ENCODE peak calls at places on chromosome 4, in five cellular contexts. A is ovary, D is cardiac muscle cell, N is tibial nerve, G is RWPE2. P is an unnamed sample.
A peak's percentile ranks its signal among the peaks of the same experiment; 100 is the strongest.

GRCh38 chr4:153151535-153152452 is 52.4 kb upstream of the TRIM2 start:
- DNase-seq in A (peak; percentile 55), D (peak; percentile 75), N (no peak), G (no peak), P (no peak)

GRCh38 chr4:179626687-179627086 is 2184.4 kb upstream of the AGA start:
- DNase-seq in A (no peak), D (peak; percentile 43), N (no peak), G (no peak), P (no peak)

GRCh38 chr4:86338989-86339388 is 20.9 kb downstream of the MAPK10 start:
- DNase-seq in A (no peak), D (no peak), N (no peak), G (no peak), P (no peak)

GRCh38 chr4:110361921-110362320 is 114.0 kb upstream of the ENPEP start:
- DNase-seq in A (no peak), D (no peak), N (no peak), G (no peak), P (no peak)

GRCh38 chr4:109729563-109730293 is at the start of gene PLA2G12A:
- DNase-seq in A (peak; percentile 81), D (peak; percentile 83), N (peak; percentile 48), G (peak; percentile 91), P (peak; percentile 66)

GRCh38 chr4:48141048-48141447 is 7.0 kb upstream of the TXK start:
- DNase-seq in A (no peak), D (peak; percentile 54), N (no peak), G (no peak), P (no peak)

GRCh38 chr4:107736924-107737448 is 17.0 kb upstream of the PAPSS1 start:
- DNase-seq in A (peak; percentile 33), D (peak; percentile 74), N (no peak), G (no peak), P (no peak)

GRCh38 chr4:158170691-158171455 is 2.0 kb downstream of the GASK1B start:
- DNase-seq in A (peak; percentile 88), D (no peak), N (peak; percentile 66), G (peak; percentile 82), P (peak; percentile 20)

GRCh38 chr4:113106076-113106475 is 56.6 kb downstream of the ANK2 start:
- DNase-seq in A (no peak), D (peak; percentile 44), N (no peak), G (no peak), P (no peak)

GRCh38 chr4:172202480-172203076 is 389.4 kb downstream of the GALNTL6 start:
- DNase-seq in A (no peak), D (peak; percentile 22), N (no peak), G (no peak), P (no peak)

GRCh38 chr4:8351931-8352367 is 82.4 kb downstream of the HTRA3 start:
- DNase-seq in A (peak; percentile 63), D (no peak), N (peak; percentile 38), G (no peak), P (no peak)

GRCh38 chr4:86531440-86531839 is 62.7 kb upstream of the PTPN13 start:
- DNase-seq in A (no peak), D (no peak), N (no peak), G (no peak), P (no peak)

GRCh38 chr4:86432552-86433134 is 72.8 kb upstream of the MAPK10 start:
- DNase-seq in A (no peak), D (no peak), N (no peak), G (no peak), P (no peak)

GRCh38 chr4:41611881-41612871 is 74.2 kb downstream of the LIMCH1 start:
- DNase-seq in A (no peak), D (peak; percentile 63), N (peak; percentile 37), G (no peak), P (no peak)

GRCh38 chr4:6942238-6942800 is 32.7 kb downstream of the TBC1D14 start:
- DNase-seq in A (no peak), D (no peak), N (no peak), G (no peak), P (no peak)

GRCh38 chr4:122746485-122746965 is 14.0 kb downstream of the BBS12 start:
- DNase-seq in A (no peak), D (no peak), N (no peak), G (no peak), P (no peak)

GRCh38 chr4:67911128-67911527 is 27.3 kb upstream of the TMPRSS11D start:
- DNase-seq in A (no peak), D (no peak), N (no peak), G (no peak), P (no peak)

GRCh38 chr4:24857996-24858395 is 54.8 kb downstream of the CCDC149 start:
- DNase-seq in A (no peak), D (peak; percentile 57), N (no peak), G (no peak), P (no peak)

GRCh38 chr4:72564184-72564583 is 4.8 kb downstream of the ADAMTS3 start:
- DNase-seq in A (no peak), D (no peak), N (no peak), G (no peak), P (no peak)

GRCh38 chr4:40455340-40455902 is 120.3 kb downstream of the CHRNA9 start:
- DNase-seq in A (no peak), D (no peak), N (no peak), G (no peak), P (no peak)

GRCh38 chr4:186726440-186727148 is 2.9 kb upstream of the FAT1 start:
- DNase-seq in A (peak; percentile 77), D (peak; percentile 85), N (peak; percentile 53), G (peak; percentile 76), P (no peak)

GRCh38 chr4:137360701-137361213 is 171.5 kb downstream of the PCDH18 start:
- DNase-seq in A (no peak), D (no peak), N (no peak), G (no peak), P (no peak)

GRCh38 chr4:152085657-152086056 is 324.9 kb upstream of the GATB start:
- DNase-seq in A (no peak), D (no peak), N (no peak), G (no peak), P (no peak)

GRCh38 chr4:152079543-152080293 is 318.9 kb upstream of the GATB start:
- DNase-seq in A (no peak), D (no peak), N (no peak), G (no peak), P (no peak)

GRCh38 chr4:152083348-152083747 is 322.5 kb upstream of the GATB start:
- DNase-seq in A (no peak), D (no peak), N (no peak), G (no peak), P (no peak)

GRCh38 chr4:152077582-152077981 is 316.8 kb upstream of the GATB start:
- DNase-seq in A (no peak), D (no peak), N (no peak), G (no peak), P (no peak)

DNA sequence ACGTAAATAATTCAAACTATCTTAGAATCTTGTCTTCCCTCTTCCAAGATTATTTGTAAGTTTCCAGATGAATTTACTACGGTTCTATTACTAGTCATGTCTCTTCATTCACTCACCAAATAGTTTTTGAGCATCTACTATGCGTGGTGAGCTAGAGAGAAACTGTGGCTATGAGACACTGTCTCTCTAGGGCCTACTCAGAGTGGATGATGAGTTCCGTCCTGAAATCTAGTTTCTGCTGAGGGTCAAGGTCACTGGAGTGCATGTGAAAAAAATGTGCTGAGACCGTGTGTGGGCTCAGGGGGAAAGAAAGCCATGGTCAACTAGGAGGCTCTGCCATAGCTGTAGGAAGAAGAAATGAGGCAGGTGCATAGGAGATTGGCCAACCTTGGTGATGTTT is 320.2 kb upstream of the GATB start:
- DNase-seq in A (no peak), D (no peak), N (no peak), G (no peak), P (no peak)
- H3K4me1 ChIP-seq in A (no peaks in the 10 kb centered on the region), D (no peaks in the 10 kb centered on the region), N (no peaks in the 10 kb centered on the region), G (no peaks in the 10 kb centered on the region), P (peaks cover 3% of the 10 kb centered on the region)

GRCh38 chr4:150863456-150863855 is 151.6 kb downstream of the LRBA start:
- DNase-seq in A (no peak), D (no peak), N (no peak), G (no peak), P (no peak)
- H3K27ac ChIP-seq in A (no peak overlapping the region), D (no peak overlapping the region), N (no peak overlapping the region), G (no peak overlapping the region), P (no peak overlapping the region)

GRCh38 chr4:128517739-128518510 is 230.3 kb upstream of the PGRMC2 start:
- DNase-seq in A (peak; percentile 61), D (no peak), N (peak; percentile 81), G (peak; percentile 73), P (no peak)

GRCh38 chr4:128524311-128524710 is 236.7 kb upstream of the PGRMC2 start:
- DNase-seq in A (no peak), D (no peak), N (no peak), G (peak; percentile 69), P (no peak)

GRCh38 chr4:128521634-128522253 is 234.1 kb upstream of the PGRMC2 start:
- DNase-seq in A (no peak), D (no peak), N (no peak), G (no peak), P (no peak)

GRCh38 chr4:128519163-128519810 is 231.7 kb upstream of the PGRMC2 start:
- DNase-seq in A (peak; percentile 61), D (no peak), N (no peak), G (no peak), P (no peak)

DNA sequence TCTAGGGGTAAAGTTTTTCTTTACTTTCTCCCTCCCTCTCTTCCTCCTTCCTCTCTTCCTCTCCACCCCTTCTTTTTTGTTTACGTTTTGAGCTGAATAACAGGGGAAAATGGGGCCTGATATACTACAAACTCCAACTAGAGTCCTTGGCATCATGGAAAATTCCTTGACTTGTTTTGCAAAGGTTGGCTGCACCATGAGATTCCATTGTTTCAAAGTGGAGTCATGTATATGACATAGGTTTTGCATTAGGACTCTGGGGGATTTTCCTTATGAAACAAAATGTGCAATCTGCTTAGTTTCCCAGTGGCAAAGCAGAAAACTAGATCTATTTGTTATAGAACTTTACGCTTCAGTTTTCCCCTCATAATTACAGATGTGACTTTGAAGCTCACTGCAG is 233.5 kb upstream of the PGRMC2 start:
- DNase-seq in A (no peak), D (no peak), N (no peak), G (no peak), P (no peak)
- H3K4me1 ChIP-seq in A (peaks cover 14% of the 10 kb centered on the region), D (no peaks in the 10 kb centered on the region), N (peaks cover 34% of the 10 kb centered on the region), G (peaks cover 35% of the 10 kb centered on the region), P (peaks cover 3% of the 10 kb centered on the region)

GRCh38 chr4:77310931-77311330 is 153.9 kb downstream of the CCNG2 start:
- DNase-seq in A (no peak), D (no peak), N (no peak), G (no peak), P (no peak)
- H3K27ac ChIP-seq in A (no peak overlapping the region), D (no peak overlapping the region), N (no peak overlapping the region), G (no peak overlapping the region), P (no peak overlapping the region)

P was measured in iPS DF 6.9.